ENCODE peak calls at places on chromosomes 4 and X, in nine cellular contexts. Q is activated naive CD4-positive, alpha-beta T cell treated with anti-CD3 and anti-CD28 coated beads, Interleukin-2, amount 10 ng/mL, durations not matched to agents 7 days and 5 days; K is epithelial cell of esophagus; B is osteoblast; Z is esophagus muscularis mucosa; H is vagina; T is upper lobe of right lung; L is astrocyte; R is dorsolateral prefrontal cortex. E is an unnamed sample.

GRCh38 chr4:7763788-7764187 is 175.9 kb downstream of the AFAP1 start:
- DNase-seq in Q (no peak), K (peak), B (peak), Z (no peak), H (no peak), T (no peak), L (peak), R (no peak), E (no peak)

GRCh38 chrX:5388087-5388486 is 840.6 kb downstream of the NLGN4X start:
- DNase-seq in Q (no peak), K (no peak), B (no peak), Z (no peak), H (no peak), T (no peak), L (no peak), R (no peak), E (no peak)

GRCh38 chr4:5037553-5038551 is 13.4 kb upstream of the STK32B start:
- DNase-seq in Q (no peak), K (peak), B (peak), Z (no peak), H (no peak), T (no peak), L (peak), R (no peak), E (no peak)

GRCh38 chr4:110120506-110120905 is 77.9 kb downstream of the ELOVL6 start:
- DNase-seq in Q (no peak), K (no peak), B (peak), Z (no peak), H (no peak), T (no peak), L (no peak), R (no peak), E (no peak)

GRCh38 chrX:103396186-103396585 is 19.8 kb downstream of the BEX3 start:
- DNase-seq in Q (no peak), K (no peak), B (peak), Z (no peak), H (no peak), T (no peak), L (peak), R (no peak), E (no peak)

GRCh38 chr4:68465058-68465457 is 17.8 kb downstream of the TMPRSS11E start:
- DNase-seq in Q (no peak), K (peak), B (no peak), Z (no peak), H (no peak), T (no peak), L (no peak), R (no peak), E (no peak)

GRCh38 chr4:5976431-5976830 is 41.8 kb downstream of the C4orf50 start:
- DNase-seq in Q (no peak), K (no peak), B (no peak), Z (no peak), H (no peak), T (peak), L (no peak), R (no peak), E (no peak)

GRCh38 chr4:45803994-45804393 is 319.9 kb downstream of the GABRG1 start:
- DNase-seq in Q (no peak), K (no peak), B (no peak), Z (no peak), H (no peak), T (no peak), L (no peak), R (no peak), E (no peak)

GRCh38 chr4:793941-794621 is 31.8 kb downstream of the CPLX1 start:
- DNase-seq in Q (no peak), K (no peak), B (peak), Z (no peak), H (no peak), T (no peak), L (no peak), R (no peak), E (no peak)

GRCh38 chrX:4655743-4656142 is 942.3 kb upstream of the PRKX start:
- DNase-seq in Q (no peak), K (peak), B (no peak), Z (no peak), H (no peak), T (no peak), L (no peak), R (no peak), E (no peak)

GRCh38 chr4:80112236-80112635 is 39.2 kb upstream of the ANTXR2 start:
- DNase-seq in Q (no peak), K (no peak), B (peak), Z (no peak), H (no peak), T (no peak), L (no peak), R (no peak), E (no peak)

GRCh38 chr4:153153339-153153851 is 50.8 kb upstream of the TRIM2 start:
- DNase-seq in Q (peak), K (peak), B (peak), Z (no peak), H (no peak), T (peak), L (peak), R (peak), E (peak)

GRCh38 chr4:53591372-53591892 is at the start of gene LNX1:
- DNase-seq in Q (no peak), K (peak), B (no peak), Z (peak), H (no peak), T (peak), L (no peak), R (no peak), E (no peak)

GRCh38 chr4:105088110-105088879 is 58.4 kb upstream of the TET2 start:
- DNase-seq in Q (no peak), K (peak), B (peak), Z (no peak), H (no peak), T (no peak), L (peak), R (no peak), E (no peak)

GRCh38 chrX:136766785-136767103 is 14.0 kb downstream of the ARHGEF6 start:
- DNase-seq in Q (no peak), K (no peak), B (peak), Z (no peak), H (no peak), T (no peak), L (no peak), R (no peak), E (no peak)

GRCh38 chr4:57077550-57078311 is 32.5 kb downstream of the IGFBP7 start:
- DNase-seq in Q (no peak), K (peak), B (peak), Z (no peak), H (no peak), T (no peak), L (peak), R (no peak), E (no peak)

GRCh38 chrX:23118163-23118562 is 118.4 kb downstream of the DDX53 start:
- DNase-seq in Q (no peak), K (no peak), B (no peak), Z (no peak), H (no peak), T (no peak), L (no peak), R (no peak), E (no peak)

GRCh38 chr4:47939456-47939855 is 25.1 kb upstream of the NFXL1 start:
- DNase-seq in Q (no peak), K (no peak), B (no peak), Z (no peak), H (no peak), T (no peak), L (no peak), R (no peak), E (no peak)

GRCh38 chr4:151576627-151577026 is 167.7 kb downstream of the FHIP1A start:
- DNase-seq in Q (no peak), K (no peak), B (no peak), Z (no peak), H (no peak), T (no peak), L (no peak), R (no peak), E (no peak)

GRCh38 chr4:21470531-21470930 is 478.0 kb downstream of the KCNIP4 start:
- DNase-seq in Q (no peak), K (peak), B (no peak), Z (no peak), H (no peak), T (no peak), L (peak), R (no peak), E (no peak)

GRCh38 chrX:55342533-55343501 is 78.1 kb upstream of the PAGE3 start:
- DNase-seq in Q (peak), K (peak), B (no peak), Z (no peak), H (peak), T (no peak), L (no peak), R (no peak), E (peak)

GRCh38 chr4:125836597-125837195 is 521.9 kb downstream of the FAT4 start:
- DNase-seq in Q (no peak), K (no peak), B (no peak), Z (no peak), H (no peak), T (no peak), L (no peak), R (no peak), E (no peak)

GRCh38 chr4:117249333-117249732 is 164.0 kb upstream of the TRAM1L1 start:
- DNase-seq in Q (no peak), K (no peak), B (no peak), Z (no peak), H (no peak), T (no peak), L (no peak), R (no peak), E (no peak)

GRCh38 chr4:19159874-19160273 is 1091.8 kb upstream of the SLIT2 start:
- DNase-seq in Q (no peak), K (no peak), B (no peak), Z (no peak), H (no peak), T (no peak), L (no peak), R (no peak), E (no peak)

GRCh38 chrX:24902808-24903207 is 113.0 kb downstream of the ARX start:
- DNase-seq in Q (no peak), K (peak), B (peak), Z (no peak), H (no peak), T (no peak), L (peak), R (no peak), E (no peak)

GRCh38 chr4:181528570-181529184 is 714.5 kb upstream of the TENM3 start:
- DNase-seq in Q (peak), K (peak), B (peak), Z (no peak), H (no peak), T (peak), L (peak), R (peak), E (no peak)

GRCh38 chr4:97235516-97235915 is 907.8 kb downstream of the STPG2 start:
- DNase-seq in Q (no peak), K (no peak), B (no peak), Z (no peak), H (no peak), T (no peak), L (no peak), R (no peak), E (no peak)